ENCODE peak calls at places on chromosomes 13 and 19, in four cellular contexts. One of them, this sample, is unnamed.

GRCh38 chr13:110565296-110565695 is 3.8 kb upstream of the RAB20 start:
- DNase-seq in left cardiac atrium: no peak
- DNase-seq in H7: no peak
- DNase-seq in foreskin fibroblast: no peak
- DNase-seq in this sample: no peak

GRCh38 chr19:40600086-40600917 is 867 bp upstream of the LTBP4 start:
- DNase-seq in left cardiac atrium: peak
- DNase-seq in H7: no peak
- DNase-seq in foreskin fibroblast: no peak
- DNase-seq in this sample: no peak

GRCh38 chr13:50713849-50714248 is 129.6 kb downstream of the DLEU7 start:
- DNase-seq in left cardiac atrium: no peak
- DNase-seq in H7: no peak
- DNase-seq in foreskin fibroblast: peak
- DNase-seq in this sample: peak

GRCh38 chr19:28010656-28011055 is 1202.3 kb downstream of the UQCRFS1 start:
- DNase-seq in left cardiac atrium: no peak
- DNase-seq in H7: no peak
- DNase-seq in foreskin fibroblast: no peak
- DNase-seq in this sample: no peak

GRCh38 chr19:49272204-49272603 is 52.8 kb downstream of the SLC6A16 start:
- DNase-seq in left cardiac atrium: no peak
- DNase-seq in H7: no peak
- DNase-seq in foreskin fibroblast: no peak
- DNase-seq in this sample: no peak

GRCh38 chr13:36297600-36298338 is at the start of gene CCDC169:
- DNase-seq in left cardiac atrium: peak
- DNase-seq in H7: peak
- DNase-seq in foreskin fibroblast: peak
- DNase-seq in this sample: peak

GRCh38 chr13:102970542-102970941 is 95.7 kb downstream of the SLC10A2 start:
- DNase-seq in left cardiac atrium: no peak
- DNase-seq in H7: no peak
- DNase-seq in foreskin fibroblast: no peak
- DNase-seq in this sample: no peak

GRCh38 chr19:54644056-54644455 is 13.8 kb downstream of the LILRB1 start:
- DNase-seq in left cardiac atrium: no peak
- DNase-seq in H7: no peak
- DNase-seq in foreskin fibroblast: no peak
- DNase-seq in this sample: no peak

GRCh38 chr19:8463343-8463742 is 18.6 kb downstream of the HNRNPM start:
- DNase-seq in left cardiac atrium: no peak
- DNase-seq in H7: no peak
- DNase-seq in foreskin fibroblast: no peak
- DNase-seq in this sample: no peak

GRCh38 chr19:49857061-49857833 is 6.3 kb downstream of the PTOV1 start:
- DNase-seq in left cardiac atrium: no peak
- DNase-seq in H7: peak
- DNase-seq in foreskin fibroblast: no peak
- DNase-seq in this sample: no peak

GRCh38 chr13:67155898-67156717 is 74.0 kb downstream of the PCDH9 start:
- DNase-seq in left cardiac atrium: no peak
- DNase-seq in H7: no peak
- DNase-seq in foreskin fibroblast: no peak
- DNase-seq in this sample: no peak